ENCODE peak calls at places on chromosomes 6 and 20, in four cellular contexts. One of them, this sample, is unnamed. For H3K4me1, the result is how much of the 10 kb centered on the place peaks cover.

GRCh38 chr20:32189691-32190607 is 17.6 kb downstream of the PLAGL2 start:
- DNase-seq in mammary epithelial cell: no peak
- DNase-seq in HepG2: no peak
- DNase-seq in sigmoid colon: peak
- DNase-seq in this sample: no peak

GRCh38 chr20:329851-330232 is 4.5 kb downstream of the SOX12 start:
- DNase-seq in mammary epithelial cell: no peak
- DNase-seq in HepG2: no peak
- DNase-seq in sigmoid colon: no peak
- DNase-seq in this sample: no peak

GRCh38 chr6:139133272-139133671 is 1.6 kb upstream of the HECA start:
- DNase-seq in mammary epithelial cell: no peak
- DNase-seq in HepG2: peak
- DNase-seq in sigmoid colon: no peak
- DNase-seq in this sample: no peak

GRCh38 chr6:164037165-164037564 is 622.6 kb downstream of the QKI start:
- DNase-seq in mammary epithelial cell: no peak
- DNase-seq in HepG2: no peak
- DNase-seq in sigmoid colon: no peak
- DNase-seq in this sample: no peak

GRCh38 chr20:12414446-12415274 is 497.0 kb downstream of the BTBD3 start:
- DNase-seq in mammary epithelial cell: no peak
- DNase-seq in HepG2: no peak
- DNase-seq in sigmoid colon: no peak
- DNase-seq in this sample: no peak

GRCh38 chr6:43825187-43826115 is 55.4 kb downstream of the VEGFA start:
- DNase-seq in mammary epithelial cell: no peak
- DNase-seq in HepG2: no peak
- DNase-seq in sigmoid colon: no peak
- DNase-seq in this sample: no peak

GRCh38 chr6:568085-568484 is 88.8 kb downstream of the HUS1B start:
- DNase-seq in mammary epithelial cell: no peak
- DNase-seq in HepG2: no peak
- DNase-seq in sigmoid colon: no peak
- DNase-seq in this sample: no peak

GRCh38 chr6:11714798-11715285 is 63.8 kb downstream of the ADTRP start:
- DNase-seq in mammary epithelial cell: no peak
- DNase-seq in HepG2: no peak
- DNase-seq in sigmoid colon: no peak
- DNase-seq in this sample: no peak

GRCh38 chr6:127475823-127476176 is 16.6 kb upstream of the KIAA0408 start:
- DNase-seq in mammary epithelial cell: no peak
- DNase-seq in HepG2: no peak
- DNase-seq in sigmoid colon: no peak
- DNase-seq in this sample: no peak

GRCh38 chr6:89084542-89084941 is 4.0 kb downstream of the PNRC1 start:
- DNase-seq in mammary epithelial cell: no peak
- DNase-seq in HepG2: no peak
- DNase-seq in sigmoid colon: no peak
- DNase-seq in this sample: no peak

GRCh38 chr6:4732691-4733315 is 43.4 kb upstream of the CDYL start:
- DNase-seq in mammary epithelial cell: peak
- DNase-seq in HepG2: peak
- DNase-seq in sigmoid colon: peak
- DNase-seq in this sample: peak

GRCh38 chr6:16296061-16296670 is 57.8 kb downstream of the GMPR start:
- DNase-seq in mammary epithelial cell: no peak
- DNase-seq in HepG2: no peak
- DNase-seq in sigmoid colon: no peak
- DNase-seq in this sample: no peak

GRCh38 chr20:45098096-45098773 is 2.7 kb downstream of the KCNS1 start:
- DNase-seq in mammary epithelial cell: no peak
- DNase-seq in HepG2: no peak
- DNase-seq in sigmoid colon: no peak
- DNase-seq in this sample: no peak

GRCh38 chr6:79028641-79029314 is 49.3 kb downstream of the PHIP start:
- DNase-seq in mammary epithelial cell: no peak
- DNase-seq in HepG2: no peak
- DNase-seq in sigmoid colon: no peak
- DNase-seq in this sample: no peak

GRCh38 chr6:106115231-106115630 is 29.1 kb downstream of the PRDM1 start:
- DNase-seq in mammary epithelial cell: no peak
- DNase-seq in HepG2: no peak
- DNase-seq in sigmoid colon: no peak
- DNase-seq in this sample: no peak

GRCh38 chr6:134657751-134658522 is 292.0 kb downstream of the ALDH8A1 start:
- DNase-seq in mammary epithelial cell: peak
- DNase-seq in HepG2: no peak
- DNase-seq in sigmoid colon: no peak
- DNase-seq in this sample: no peak

GRCh38 chr6:158686791-158687381 is 37.0 kb downstream of the SYTL3 start:
- DNase-seq in mammary epithelial cell: no peak
- DNase-seq in HepG2: no peak
- DNase-seq in sigmoid colon: no peak
- DNase-seq in this sample: peak

GRCh38 chr6:6351626-6352025 is 31.2 kb upstream of the F13A1 start:
- DNase-seq in mammary epithelial cell: peak
- DNase-seq in HepG2: no peak
- DNase-seq in sigmoid colon: no peak
- DNase-seq in this sample: no peak

GRCh38 chr6:30922447-30922852 is 8.4 kb downstream of the VARS2 start:
- DNase-seq in mammary epithelial cell: peak
- DNase-seq in HepG2: no peak
- DNase-seq in sigmoid colon: no peak
- DNase-seq in this sample: no peak

GRCh38 chr20:17624070-17624469 is 54.2 kb downstream of the DSTN start:
- DNase-seq in mammary epithelial cell: no peak
- DNase-seq in HepG2: no peak
- DNase-seq in sigmoid colon: peak
- DNase-seq in this sample: no peak

GRCh38 chr6:38268342-38268741 is 371.4 kb downstream of the BTBD9 start:
- DNase-seq in mammary epithelial cell: no peak
- DNase-seq in HepG2: no peak
- DNase-seq in sigmoid colon: no peak
- DNase-seq in this sample: no peak

GRCh38 chr20:49768204-49769124 is 44.2 kb upstream of the SLC9A8 start:
- DNase-seq in mammary epithelial cell: peak
- DNase-seq in HepG2: peak
- DNase-seq in sigmoid colon: peak
- DNase-seq in this sample: peak

GRCh38 chr20:13800728-13801134 is 15.9 kb downstream of the NDUFAF5 start:
- DNase-seq in mammary epithelial cell: peak
- DNase-seq in HepG2: peak
- DNase-seq in sigmoid colon: peak
- DNase-seq in this sample: peak

GRCh38 chr6:156820089-156820798 is 43.1 kb downstream of the ARID1B start:
- DNase-seq in mammary epithelial cell: no peak
- DNase-seq in HepG2: no peak
- DNase-seq in sigmoid colon: no peak
- DNase-seq in this sample: no peak

GRCh38 chr6:89840538-89840937 is 10.9 kb downstream of the CASP8AP2 start:
- DNase-seq in mammary epithelial cell: no peak
- DNase-seq in HepG2: no peak
- DNase-seq in sigmoid colon: no peak
- DNase-seq in this sample: no peak

GRCh38 chr6:31821301-31822037 is 6.1 kb upstream of the HSPA1B start:
- DNase-seq in mammary epithelial cell: peak
- DNase-seq in HepG2: no peak
- DNase-seq in sigmoid colon: peak
- DNase-seq in this sample: peak

GRCh38 chr6:44167567-44167966 is 8.9 kb downstream of the CAPN11 start:
- DNase-seq in mammary epithelial cell: no peak
- DNase-seq in HepG2: no peak
- DNase-seq in sigmoid colon: no peak
- DNase-seq in this sample: no peak

GRCh38 chr6:108809211-108809610 is 39.0 kb upstream of the ARMC2 start:
- DNase-seq in mammary epithelial cell: no peak
- DNase-seq in HepG2: no peak
- DNase-seq in sigmoid colon: no peak
- DNase-seq in this sample: no peak
- H3K4me1 ChIP-seq in mammary epithelial cell: under half
- H3K4me1 ChIP-seq in HepG2: under half
- H3K4me1 ChIP-seq in sigmoid colon: under half
- H3K4me1 ChIP-seq in this sample: under half

DNA sequence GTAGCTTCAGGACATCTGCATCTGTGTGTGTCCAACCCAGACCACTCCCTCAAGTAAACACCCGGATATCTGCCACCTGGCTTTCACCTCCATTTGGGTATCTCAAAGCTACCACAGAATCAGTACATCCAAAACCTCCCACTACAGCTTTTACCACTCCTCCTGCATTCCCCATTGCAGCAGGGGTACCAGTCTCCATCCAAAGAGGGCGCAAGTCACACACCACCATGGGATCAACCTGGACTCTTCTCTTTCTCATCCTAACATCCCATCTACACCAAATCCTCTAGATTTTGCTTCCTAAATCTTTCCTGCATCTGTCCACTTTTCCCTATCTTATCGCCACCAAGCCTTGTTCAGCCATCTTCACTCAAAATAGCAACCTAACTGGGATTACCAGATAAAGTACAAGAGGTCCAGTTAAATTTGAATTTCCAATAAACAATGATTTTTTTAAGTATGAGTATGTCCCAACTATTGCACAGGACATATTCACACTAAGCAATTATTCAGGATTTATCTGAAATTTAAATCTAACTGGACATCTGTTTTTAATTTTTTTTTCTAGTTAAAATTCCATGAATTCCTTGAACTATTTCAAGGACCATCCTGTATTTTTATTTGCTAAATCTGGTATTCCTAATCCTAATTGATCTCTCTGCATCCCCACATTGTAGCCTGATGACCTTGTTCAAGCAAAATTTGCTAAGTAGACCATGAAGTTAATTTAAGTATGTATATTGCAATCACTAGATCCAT is 164.3 kb upstream of the MLN start:
- DNase-seq in mammary epithelial cell: no peak
- DNase-seq in HepG2: peak
- DNase-seq in sigmoid colon: no peak
- DNase-seq in this sample: no peak
- TF ChIP-seq CTCF in mammary epithelial cell: peak
- TF ChIP-seq CTCF in HepG2: peak
- TF ChIP-seq CTCF in sigmoid colon: no peak
- TF ChIP-seq CTCF in this sample: no peak

GRCh38 chr20:62362590-62362940 is 4.5 kb downstream of the LAMA5 start:
- DNase-seq in mammary epithelial cell: no peak
- DNase-seq in HepG2: no peak
- DNase-seq in sigmoid colon: no peak
- DNase-seq in this sample: no peak
- H3K4me1 ChIP-seq in mammary epithelial cell: half or more
- H3K4me1 ChIP-seq in HepG2: half or more
- H3K4me1 ChIP-seq in sigmoid colon: half or more
- H3K4me1 ChIP-seq in this sample: under half

DNA sequence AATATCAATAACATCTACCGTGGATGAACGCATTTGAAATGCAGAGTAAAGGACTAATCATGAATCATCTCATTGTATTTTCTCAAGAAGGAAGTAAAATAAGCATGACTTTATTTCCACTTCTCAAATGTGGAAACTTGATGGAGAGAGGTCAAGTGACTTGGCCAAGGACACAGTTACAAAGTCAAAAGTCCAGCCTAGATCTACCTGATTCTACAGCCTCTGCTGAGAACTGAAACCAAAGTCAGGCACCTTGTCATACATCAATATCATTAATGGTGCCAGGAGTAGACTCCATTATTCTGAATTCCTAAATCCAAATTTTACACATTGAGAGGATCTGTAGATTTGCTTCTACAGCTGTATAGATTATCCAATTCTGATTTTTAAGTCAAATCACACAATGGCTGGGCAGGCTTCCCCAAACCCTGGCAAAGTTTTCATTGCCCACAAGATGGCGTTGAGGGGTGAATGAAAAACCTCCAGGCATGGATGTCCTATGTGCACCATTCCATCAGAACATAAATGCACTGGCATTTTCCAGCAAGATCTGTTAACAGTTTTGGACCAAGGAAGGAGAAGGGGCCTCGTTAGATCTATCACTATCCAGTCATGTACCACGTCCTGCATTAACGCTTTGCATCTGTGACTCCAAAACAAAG is 423.0 kb downstream of the MAFB start:
- DNase-seq in mammary epithelial cell: peak
- DNase-seq in HepG2: peak
- DNase-seq in sigmoid colon: no peak
- DNase-seq in this sample: peak
- TF ChIP-seq CTCF in mammary epithelial cell: peak
- TF ChIP-seq CTCF in HepG2: peak
- TF ChIP-seq CTCF in sigmoid colon: no peak
- TF ChIP-seq CTCF in this sample: peak

DNA sequence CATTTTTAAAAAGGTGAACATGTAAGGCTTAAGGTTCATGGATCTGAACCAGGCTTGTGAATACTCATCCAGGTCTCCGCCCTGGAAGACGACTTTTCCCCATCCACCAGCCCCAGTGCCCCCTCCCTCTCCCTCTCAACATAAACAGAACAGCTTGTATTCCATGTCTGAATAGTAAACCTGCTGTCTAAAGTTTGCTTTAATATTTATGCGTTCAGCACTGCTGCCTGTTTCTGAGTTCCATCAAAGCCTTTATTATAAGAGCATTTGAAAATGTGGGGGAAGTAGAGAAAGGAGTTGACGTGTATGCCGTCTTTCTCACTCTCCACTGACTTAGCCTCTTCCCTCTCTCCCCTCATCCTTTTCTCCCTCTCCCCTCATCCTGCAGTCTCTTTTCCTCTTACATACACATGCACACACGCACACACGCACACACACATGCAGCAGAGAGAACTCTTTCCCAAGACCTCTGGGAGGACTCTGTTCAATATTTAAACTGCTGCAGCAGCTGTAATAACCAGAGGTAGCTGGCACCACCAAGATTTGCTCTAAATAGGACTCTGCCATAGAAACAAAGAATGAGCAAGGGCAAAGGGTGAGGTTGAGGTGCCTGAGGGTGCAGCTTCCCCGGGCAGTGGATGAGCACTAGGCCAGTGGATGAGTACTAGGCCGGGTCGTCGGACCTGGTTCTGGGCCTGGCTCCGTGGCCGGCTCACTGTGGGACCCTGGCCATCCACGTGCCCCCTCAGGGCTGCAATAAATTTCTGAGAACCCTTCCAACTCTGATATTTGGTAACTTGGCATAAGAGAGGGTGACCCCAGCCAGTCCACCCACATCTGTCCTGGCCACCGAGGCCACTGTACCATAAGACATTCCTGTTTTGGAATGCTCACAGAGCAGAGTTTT is 35.4 kb upstream of the VSTM2L start:
- DNase-seq in mammary epithelial cell: no peak
- DNase-seq in HepG2: no peak
- DNase-seq in sigmoid colon: peak
- DNase-seq in this sample: no peak
- H3K4me1 ChIP-seq in mammary epithelial cell: under half
- H3K4me1 ChIP-seq in HepG2: under half
- H3K4me1 ChIP-seq in sigmoid colon: half or more
- H3K4me1 ChIP-seq in this sample: under half